ENCODE peak calls at places on chromosome 4, in nine cellular contexts. S, H, P, R, D, T, Y, Z and J are unnamed samples.

GRCh38 chr4:147407261-147408045 is 73.4 kb upstream of the EDNRA start:
- DNase-seq in S (no peak), H (no peak), P (no peak), R (no peak), D (peak; percentile 14), T (no peak), Y (no peak), Z (no peak), J (no peak)

GRCh38 chr4:48329976-48330375 is 11.4 kb upstream of the SLAIN2 start:
- DNase-seq in S (peak; percentile 40), H (no peak), P (peak; percentile 72), R (no peak), D (no peak), T (peak; percentile 91), Y (peak; percentile 75), Z (no peak), J (no peak)

GRCh38 chr4:73860175-73860574 is 7.1 kb downstream of the PF4V1 start:
- DNase-seq in S (no peak), H (no peak), P (no peak), R (no peak), D (no peak), T (no peak), Y (no peak), Z (no peak), J (no peak)

GRCh38 chr4:169906104-169906503 is 120.1 kb downstream of the MFAP3L start:
- DNase-seq in S (no peak), H (no peak), P (no peak), R (no peak), D (no peak), T (no peak), Y (no peak), Z (no peak), J (no peak)

GRCh38 chr4:94567811-94568210 is 116.1 kb downstream of the PDLIM5 start:
- DNase-seq in S (no peak), H (no peak), P (no peak), R (no peak), D (no peak), T (no peak), Y (no peak), Z (no peak), J (no peak)

GRCh38 chr4:25160714-25161598 is 707 bp upstream of the SEPSECS start:
- DNase-seq in S (no peak), H (no peak), P (no peak), R (peak; percentile 4), D (peak; percentile 16), T (peak; percentile 68), Y (peak; percentile 36), Z (no peak), J (no peak)

GRCh38 chr4:15958562-15958961 is 4.4 kb downstream of the FGFBP2 start:
- DNase-seq in S (no peak), H (no peak), P (no peak), R (no peak), D (no peak), T (no peak), Y (no peak), Z (no peak), J (no peak)

GRCh38 chr4:144366425-144366824 is 225.9 kb upstream of the GYPA start:
- DNase-seq in S (no peak), H (no peak), P (no peak), R (no peak), D (no peak), T (no peak), Y (no peak), Z (no peak), J (no peak)

GRCh38 chr4:53767503-53767902 is 176.2 kb upstream of the LNX1 start:
- DNase-seq in S (no peak), H (no peak), P (peak; percentile 78), R (no peak), D (no peak), T (peak; percentile 75), Y (no peak), Z (no peak), J (no peak)

GRCh38 chr4:57550143-57550542 is 440.0 kb upstream of the IGFBP7 start:
- DNase-seq in S (no peak), H (no peak), P (no peak), R (no peak), D (no peak), T (no peak), Y (no peak), Z (no peak), J (no peak)

GRCh38 chr4:113635739-113636437 is 125.7 kb downstream of the CAMK2D start:
- DNase-seq in S (peak; percentile 70), H (no peak), P (peak; percentile 42), R (no peak), D (peak; percentile 25), T (peak; percentile 64), Y (no peak), Z (no peak), J (no peak)

GRCh38 chr4:151193414-151193813 is 83.5 kb upstream of the PRSS48 start:
- DNase-seq in S (no peak), H (no peak), P (no peak), R (no peak), D (no peak), T (no peak), Y (no peak), Z (no peak), J (no peak)

GRCh38 chr4:101780284-101780683 is 10.2 kb upstream of the BANK1 start:
- DNase-seq in S (no peak), H (no peak), P (no peak), R (no peak), D (no peak), T (no peak), Y (no peak), Z (no peak), J (no peak)

GRCh38 chr4:21697583-21697982 is 251.0 kb downstream of the KCNIP4 start:
- DNase-seq in S (peak; percentile 53), H (no peak), P (no peak), R (peak; percentile 38), D (no peak), T (peak; percentile 31), Y (peak; percentile 74), Z (no peak), J (peak; percentile 5)

GRCh38 chr4:76611611-76612010 is 176.6 kb downstream of the SHROOM3 start:
- DNase-seq in S (no peak), H (peak; percentile 59), P (no peak), R (no peak), D (no peak), T (no peak), Y (no peak), Z (no peak), J (no peak)

GRCh38 chr4:22962186-22962786 is 269.5 kb downstream of the GBA3 start:
- DNase-seq in S (peak; percentile 7), H (no peak), P (peak; percentile 26), R (no peak), D (no peak), T (peak; percentile 59), Y (no peak), Z (no peak), J (no peak)